ENCODE peak calls at places on chromosomes 16 and 17, in seven cellular contexts. One of them, this sample, is unnamed.
A peak's percentile ranks its signal among the peaks of the same experiment; 100 is the strongest.

GRCh38 chr17:3529817-3530741 is 27.5 kb downstream of the TRPV3 start:
- DNase-seq in K562: no peak
- DNase-seq in GM23338: peak; percentile 51
- DNase-seq in suprapubic skin: no peak
- DNase-seq in HepG2: peak; percentile 87
- DNase-seq in stomach: no peak
- DNase-seq in SK-N-SH: no peak
- DNase-seq in this sample: no peak

GRCh38 chr16:2740476-2740875 is 12.0 kb upstream of the SRRM2 start:
- DNase-seq in K562: no peak
- DNase-seq in SK-N-SH: no peak
- DNase-seq in HepG2: no peak
- DNase-seq in stomach: no peak
- DNase-seq in suprapubic skin: no peak
- DNase-seq in GM23338: no peak
- DNase-seq in this sample: no peak

GRCh38 chr17:13600475-13601316 is 1.0 kb downstream of the HS3ST3A1 start:
- DNase-seq in stomach: no peak
- DNase-seq in suprapubic skin: no peak
- DNase-seq in K562: peak; percentile 33
- DNase-seq in HepG2: no peak
- DNase-seq in SK-N-SH: peak; percentile 46
- DNase-seq in GM23338: peak; percentile 47
- DNase-seq in this sample: no peak

GRCh38 chr16:66254106-66254505 is 112.4 kb upstream of the CDH5 start:
- DNase-seq in suprapubic skin: no peak
- DNase-seq in GM23338: no peak
- DNase-seq in HepG2: no peak
- DNase-seq in SK-N-SH: no peak
- DNase-seq in stomach: no peak
- DNase-seq in K562: no peak
- DNase-seq in this sample: no peak

GRCh38 chr17:64441772-64442549 is 7.0 kb upstream of the MILR1 start:
- DNase-seq in suprapubic skin: no peak
- DNase-seq in GM23338: no peak
- DNase-seq in SK-N-SH: no peak
- DNase-seq in K562: peak; percentile 38
- DNase-seq in HepG2: peak; percentile 47
- DNase-seq in stomach: no peak
- DNase-seq in this sample: no peak

GRCh38 chr17:51298508-51299371 is 38.4 kb downstream of the UTP18 start:
- DNase-seq in HepG2: peak; percentile 76
- DNase-seq in K562: peak; percentile 60
- DNase-seq in GM23338: peak; percentile 83
- DNase-seq in SK-N-SH: peak; percentile 65
- DNase-seq in stomach: no peak
- DNase-seq in suprapubic skin: no peak
- DNase-seq in this sample: no peak

GRCh38 chr16:88798073-88798472 is 5.5 kb upstream of the CDT1 start:
- DNase-seq in suprapubic skin: no peak
- DNase-seq in HepG2: no peak
- DNase-seq in K562: no peak
- DNase-seq in SK-N-SH: no peak
- DNase-seq in GM23338: no peak
- DNase-seq in stomach: no peak
- DNase-seq in this sample: no peak

GRCh38 chr16:31331141-31331764 is 23.7 kb upstream of the ITGAX start:
- DNase-seq in HepG2: no peak
- DNase-seq in SK-N-SH: no peak
- DNase-seq in stomach: no peak
- DNase-seq in K562: no peak
- DNase-seq in suprapubic skin: no peak
- DNase-seq in GM23338: peak; percentile 67
- DNase-seq in this sample: peak; percentile 56

GRCh38 chr17:74921769-74922168 is 1.3 kb downstream of the USH1G start:
- DNase-seq in stomach: no peak
- DNase-seq in HepG2: no peak
- DNase-seq in K562: no peak
- DNase-seq in GM23338: no peak
- DNase-seq in SK-N-SH: no peak
- DNase-seq in suprapubic skin: no peak
- DNase-seq in this sample: no peak

GRCh38 chr17:77318491-77319210 is 177.9 kb downstream of the SEC14L1 start:
- DNase-seq in stomach: peak; percentile 44
- DNase-seq in HepG2: no peak
- DNase-seq in suprapubic skin: no peak
- DNase-seq in SK-N-SH: peak; percentile 24
- DNase-seq in K562: peak; percentile 43
- DNase-seq in GM23338: no peak
- DNase-seq in this sample: no peak

GRCh38 chr17:30449480-30449879 is 27.7 kb upstream of the GOSR1 start:
- DNase-seq in HepG2: no peak
- DNase-seq in stomach: no peak
- DNase-seq in SK-N-SH: no peak
- DNase-seq in suprapubic skin: no peak
- DNase-seq in GM23338: no peak
- DNase-seq in K562: no peak
- DNase-seq in this sample: no peak

GRCh38 chr16:65121870-65122723 is at the start of gene CDH11:
- DNase-seq in SK-N-SH: peak; percentile 82
- DNase-seq in GM23338: peak; percentile 78
- DNase-seq in stomach: peak; percentile 25
- DNase-seq in HepG2: no peak
- DNase-seq in K562: no peak
- DNase-seq in suprapubic skin: no peak
- DNase-seq in this sample: no peak

GRCh38 chr16:55273356-55273755 is 50.6 kb upstream of the IRX6 start:
- DNase-seq in suprapubic skin: no peak
- DNase-seq in K562: no peak
- DNase-seq in SK-N-SH: no peak
- DNase-seq in stomach: no peak
- DNase-seq in HepG2: no peak
- DNase-seq in GM23338: no peak
- DNase-seq in this sample: no peak

DNA sequence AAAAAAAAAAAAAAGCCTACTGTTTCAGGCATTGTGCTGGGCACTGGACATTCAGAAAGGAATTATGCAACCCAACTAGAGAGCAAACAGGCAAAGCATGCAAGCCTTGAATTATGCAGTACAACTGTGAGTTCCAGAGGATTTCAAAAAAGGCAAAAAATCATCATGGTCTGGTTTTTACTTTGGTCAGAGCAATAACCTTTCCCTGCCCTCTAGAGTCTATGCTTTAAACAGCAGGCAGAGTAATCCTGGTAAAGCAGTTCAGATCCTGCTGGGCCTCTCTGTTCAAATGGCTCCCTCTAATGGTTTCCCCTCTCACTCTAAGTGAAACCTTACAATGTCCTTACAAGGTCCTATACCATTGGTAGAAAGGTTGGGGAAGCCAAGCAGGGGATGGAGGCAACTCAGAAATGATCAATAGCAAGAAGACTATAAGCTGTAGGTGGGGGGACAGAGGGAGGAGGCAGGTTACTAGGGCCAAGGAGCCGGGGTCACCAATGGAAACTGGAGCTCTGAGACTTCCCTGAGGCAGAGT is 4.6 kb upstream of the TAF15 start:
- DNase-seq in GM23338: peak; percentile 95
- DNase-seq in stomach: peak; percentile 44
- DNase-seq in K562: peak; percentile 88
- DNase-seq in HepG2: peak; percentile 88
- DNase-seq in suprapubic skin: no peak
- DNase-seq in SK-N-SH: peak; percentile 81
- DNase-seq in this sample: no peak
- TF ChIP-seq POLR2AphosphoS5 in GM23338: no peak
- TF ChIP-seq POLR2AphosphoS5 in stomach: peak; percentile 74
- TF ChIP-seq POLR2AphosphoS5 in K562: no peak
- TF ChIP-seq POLR2AphosphoS5 in HepG2: no peak
- TF ChIP-seq POLR2AphosphoS5 in suprapubic skin: no peak
- TF ChIP-seq POLR2AphosphoS5 in SK-N-SH: no peak
- TF ChIP-seq POLR2AphosphoS5 in this sample: no peak

DNA sequence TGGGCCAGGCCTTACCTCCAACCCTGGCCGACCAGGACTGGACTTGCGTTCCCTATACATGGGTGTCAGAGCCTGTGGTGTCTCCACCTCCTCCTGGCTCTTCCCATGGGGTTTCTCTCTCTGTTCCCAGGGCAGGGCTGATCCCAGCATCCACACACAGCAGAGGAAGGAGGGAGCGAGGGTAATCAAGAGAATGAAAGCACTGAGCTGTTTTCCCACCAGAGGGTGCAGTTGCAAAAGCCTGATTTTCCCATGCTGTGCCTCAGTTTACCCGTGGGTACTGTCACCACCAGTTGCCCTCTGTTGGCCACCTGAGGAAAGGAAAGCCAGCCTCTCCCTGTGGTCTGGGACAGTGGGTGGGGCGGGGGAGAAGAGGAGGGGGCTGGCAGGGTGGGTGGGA is 249.7 kb upstream of the GSE1 start:
- DNase-seq in SK-N-SH: no peak
- DNase-seq in HepG2: no peak
- DNase-seq in GM23338: no peak
- DNase-seq in K562: no peak
- DNase-seq in stomach: no peak
- DNase-seq in suprapubic skin: no peak
- DNase-seq in this sample: no peak
- TF ChIP-seq CTCF in SK-N-SH: no peak
- TF ChIP-seq CTCF in HepG2: no peak
- TF ChIP-seq CTCF in GM23338: peak; percentile 10
- TF ChIP-seq CTCF in K562: peak; percentile 21
- TF ChIP-seq CTCF in stomach: no peak
- TF ChIP-seq CTCF in suprapubic skin: no peak
- TF ChIP-seq CTCF in this sample: no peak

GRCh38 chr16:27235055-27235937 is 32.0 kb downstream of the KDM8 start:
- DNase-seq in stomach: peak; percentile 76
- DNase-seq in SK-N-SH: peak; percentile 71
- DNase-seq in GM23338: peak; percentile 73
- DNase-seq in suprapubic skin: peak; percentile 94
- DNase-seq in K562: peak; percentile 94
- DNase-seq in HepG2: peak; percentile 60
- DNase-seq in this sample: no peak
- H3K4me1 ChIP-seq in stomach: peaks cover 47% of the 10 kb centered on the region
- H3K4me1 ChIP-seq in SK-N-SH: peaks cover 31% of the 10 kb centered on the region
- H3K4me1 ChIP-seq in GM23338: no peaks in the 10 kb centered on the region
- H3K4me1 ChIP-seq in suprapubic skin: peaks cover 49% of the 10 kb centered on the region
- H3K4me1 ChIP-seq in K562: peaks cover 48% of the 10 kb centered on the region
- H3K4me1 ChIP-seq in HepG2: no peaks in the 10 kb centered on the region
- H3K4me1 ChIP-seq in this sample: peaks cover 37% of the 10 kb centered on the region

GRCh38 chr16:3774156-3774767 is 56.9 kb upstream of the TRAP1 start:
- DNase-seq in stomach: no peak
- DNase-seq in K562: no peak
- DNase-seq in HepG2: no peak
- DNase-seq in GM23338: no peak
- DNase-seq in suprapubic skin: no peak
- DNase-seq in SK-N-SH: no peak
- DNase-seq in this sample: no peak
- TF ChIP-seq POLR2AphosphoS5 in stomach: no peak
- TF ChIP-seq POLR2AphosphoS5 in K562: no peak
- TF ChIP-seq POLR2AphosphoS5 in HepG2: no peak
- TF ChIP-seq POLR2AphosphoS5 in GM23338: no peak
- TF ChIP-seq POLR2AphosphoS5 in suprapubic skin: no peak
- TF ChIP-seq POLR2AphosphoS5 in SK-N-SH: no peak
- TF ChIP-seq POLR2AphosphoS5 in this sample: no peak

GRCh38 chr16:67841816-67842508 is at the start of gene THAP11:
- DNase-seq in K562: peak; percentile 98
- DNase-seq in GM23338: peak; percentile 99
- DNase-seq in stomach: peak; percentile 96
- DNase-seq in HepG2: peak; percentile 96
- DNase-seq in SK-N-SH: peak; percentile 94
- DNase-seq in suprapubic skin: peak; percentile 98
- DNase-seq in this sample: peak; percentile 96

GRCh38 chr16:67844441-67844840 is 2.3 kb upstream of the NUTF2 start:
- DNase-seq in GM23338: peak; percentile 27
- DNase-seq in HepG2: no peak
- DNase-seq in suprapubic skin: no peak
- DNase-seq in stomach: no peak
- DNase-seq in SK-N-SH: no peak
- DNase-seq in K562: peak; percentile 40
- DNase-seq in this sample: no peak

GRCh38 chr16:67843343-67843765 is 1.2 kb downstream of the THAP11 start:
- DNase-seq in K562: no peak
- DNase-seq in suprapubic skin: no peak
- DNase-seq in GM23338: no peak
- DNase-seq in SK-N-SH: no peak
- DNase-seq in stomach: no peak
- DNase-seq in HepG2: no peak
- DNase-seq in this sample: no peak

GRCh38 chr16:67841198-67841815 is 813 bp upstream of the THAP11 start:
- DNase-seq in GM23338: peak; percentile 42
- DNase-seq in stomach: no peak
- DNase-seq in HepG2: no peak
- DNase-seq in suprapubic skin: no peak
- DNase-seq in K562: peak; percentile 37
- DNase-seq in SK-N-SH: no peak
- DNase-seq in this sample: no peak

DNA sequence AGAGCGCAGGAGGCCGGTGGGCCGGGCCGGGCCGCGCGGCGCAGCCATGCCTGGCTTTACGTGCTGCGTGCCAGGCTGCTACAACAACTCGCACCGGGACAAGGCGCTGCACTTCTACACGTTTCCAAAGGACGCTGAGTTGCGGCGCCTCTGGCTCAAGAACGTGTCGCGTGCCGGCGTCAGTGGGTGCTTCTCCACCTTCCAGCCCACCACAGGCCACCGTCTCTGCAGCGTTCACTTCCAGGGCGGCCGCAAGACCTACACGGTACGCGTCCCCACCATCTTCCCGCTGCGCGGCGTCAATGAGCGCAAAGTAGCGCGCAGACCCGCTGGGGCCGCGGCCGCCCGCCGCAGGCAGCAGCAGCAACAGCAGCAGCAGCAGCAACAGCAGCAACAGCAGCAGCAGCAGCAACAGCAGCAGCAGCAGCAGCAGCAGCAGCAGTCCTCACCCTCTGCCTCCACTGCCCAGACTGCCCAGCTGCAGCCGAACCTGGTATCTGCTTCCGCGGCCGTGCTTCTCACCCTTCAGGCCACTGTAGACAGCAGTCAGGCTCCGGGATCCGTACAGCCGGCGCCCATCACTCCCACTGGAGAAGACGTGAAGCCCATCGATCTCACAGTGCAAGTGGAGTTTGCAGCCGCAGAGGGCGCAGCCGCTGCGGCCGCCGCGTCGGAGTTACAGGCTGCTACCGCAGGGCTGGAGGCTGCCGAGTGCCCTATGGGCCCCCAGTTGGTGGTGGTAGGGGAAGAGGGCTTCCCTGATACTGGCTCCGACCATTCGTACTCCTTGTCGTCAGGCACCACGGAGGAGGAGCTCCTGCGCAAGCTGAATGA is 606 bp downstream of the THAP11 start:
- DNase-seq in stomach: peak; percentile 49
- DNase-seq in SK-N-SH: peak; percentile 73
- DNase-seq in HepG2: peak; percentile 61
- DNase-seq in K562: peak; percentile 32
- DNase-seq in GM23338: peak; percentile 69
- DNase-seq in suprapubic skin: no peak
- DNase-seq in this sample: no peak
- TF ChIP-seq CTCF in stomach: no peak
- TF ChIP-seq CTCF in SK-N-SH: peak; percentile 45
- TF ChIP-seq CTCF in HepG2: peak; percentile 59
- TF ChIP-seq CTCF in K562: no peak
- TF ChIP-seq CTCF in GM23338: peak; percentile 36
- TF ChIP-seq CTCF in suprapubic skin: no peak
- TF ChIP-seq CTCF in this sample: no peak

GRCh38 chr16:84833142-84833495 is 13.3 kb downstream of the CRISPLD2 start:
- DNase-seq in SK-N-SH: no peak
- DNase-seq in K562: no peak
- DNase-seq in HepG2: no peak
- DNase-seq in GM23338: no peak
- DNase-seq in stomach: no peak
- DNase-seq in suprapubic skin: no peak
- DNase-seq in this sample: no peak
- H3K4me1 ChIP-seq in SK-N-SH: peaks cover 23% of the 10 kb centered on the region
- H3K4me1 ChIP-seq in K562: no peaks in the 10 kb centered on the region
- H3K4me1 ChIP-seq in HepG2: peaks cover 6% of the 10 kb centered on the region
- H3K4me1 ChIP-seq in GM23338: peaks cover 5% of the 10 kb centered on the region
- H3K4me1 ChIP-seq in stomach: peaks cover 16% of the 10 kb centered on the region
- H3K4me1 ChIP-seq in suprapubic skin: peaks cover 78% of the 10 kb centered on the region
- H3K4me1 ChIP-seq in this sample: peaks cover 88% of the 10 kb centered on the region

This sample was measured in vagina.